ENCODE peak calls at places on chromosomes 4 and X, in four cellular contexts. W, O, S and A are unnamed samples.

GRCh38 chr4:78542373-78542772 is 9.2 kb upstream of the ANXA3 start:
- DNase-seq in W (no peak), O (no peak), S (no peak), A (no peak)

GRCh38 chrX:994780-995179 is 217.7 kb downstream of the CRLF2 start:
- DNase-seq in W (no peak), O (no peak), S (no peak), A (no peak)

GRCh38 chr4:108350332-108350731 is 181.6 kb upstream of the LEF1 start:
- DNase-seq in W (no peak), O (no peak), S (no peak), A (no peak)

GRCh38 chr4:162485486-162485885 is 321.7 kb upstream of the FSTL5 start:
- DNase-seq in W (no peak), O (no peak), S (no peak), A (no peak)

GRCh38 chr4:10715135-10715534 is 30.6 kb upstream of the CLNK start:
- DNase-seq in W (no peak), O (no peak), S (no peak), A (no peak)

GRCh38 chr4:148061139-148061476 is 329.2 kb downstream of the ARHGAP10 start:
- DNase-seq in W (no peak), O (no peak), S (no peak), A (no peak)

GRCh38 chr4:185711764-185712163 is 100.2 kb downstream of the SORBS2 start:
- DNase-seq in W (no peak), O (no peak), S (no peak), A (no peak)

GRCh38 chrX:19593684-19594083 is 78.4 kb upstream of the MAP3K15 start:
- DNase-seq in W (no peak), O (no peak), S (no peak), A (no peak)

GRCh38 chrX:66001596-66001995 is 38.3 kb downstream of the VSIG4 start:
- DNase-seq in W (no peak), O (no peak), S (no peak), A (no peak)

GRCh38 chrX:39261446-39262147 is 460.3 kb downstream of the MID1IP1 start:
- DNase-seq in W (no peak), O (no peak), S (peak; percentile 21), A (no peak)

GRCh38 chrX:5672099-5672498 is 556.6 kb downstream of the NLGN4X start:
- DNase-seq in W (no peak), O (no peak), S (no peak), A (no peak)

GRCh38 chr4:40923326-40924095 is 173.8 kb downstream of the NSUN7 start:
- DNase-seq in W (no peak), O (peak; percentile 76), S (no peak), A (no peak)

GRCh38 chr4:32560306-32560705 is 1840.1 kb downstream of the PCDH7 start:
- DNase-seq in W (peak; percentile 34), O (no peak), S (no peak), A (no peak)

GRCh38 chr4:133150643-133151300 is 1.7 kb downstream of the PCDH10 start:
- DNase-seq in W (no peak), O (peak; percentile 68), S (no peak), A (no peak)

GRCh38 chr4:3868146-3868840 is 102.1 kb downstream of the ADRA2C start:
- DNase-seq in W (no peak), O (no peak), S (no peak), A (no peak)

GRCh38 chrX:51144828-51145442 is 187.7 kb upstream of the NUDT10 start:
- DNase-seq in W (peak; percentile 44), O (no peak), S (peak; percentile 25), A (no peak)

GRCh38 chr4:3612275-3612674 is 80.1 kb upstream of the LRPAP1 start:
- DNase-seq in W (no peak), O (no peak), S (no peak), A (no peak)

GRCh38 chr4:122746485-122746965 is 14.0 kb downstream of the BBS12 start:
- DNase-seq in W (no peak), O (no peak), S (no peak), A (no peak)

GRCh38 chrX:111168314-111168713 is 72.3 kb downstream of the PAK3 start:
- DNase-seq in W (no peak), O (no peak), S (no peak), A (no peak)

GRCh38 chr4:170247585-170247984 is 157.8 kb upstream of the AADAT start:
- DNase-seq in W (no peak), O (no peak), S (no peak), A (no peak)

GRCh38 chr4:186298034-186298647 is 32.2 kb downstream of the F11 start:
- DNase-seq in W (no peak), O (no peak), S (no peak), A (no peak)

GRCh38 chr4:153963216-153963615 is 174.3 kb upstream of the SFRP2 start:
- DNase-seq in W (no peak), O (no peak), S (no peak), A (no peak)

GRCh38 chr4:156766846-156767245 is 204.8 kb downstream of the PDGFC start:
- DNase-seq in W (no peak), O (no peak), S (no peak), A (no peak)
- H3K4me1 ChIP-seq in W (peaks cover 4% of the 10 kb centered on the region), O (peaks cover 12% of the 10 kb centered on the region), S (no peaks in the 10 kb centered on the region), A (no peaks in the 10 kb centered on the region)

GRCh38 chr4:164997941-164998340 is 20.5 kb upstream of the TRIM61 start:
- DNase-seq in W (no peak), O (no peak), S (no peak), A (no peak)

DNA sequence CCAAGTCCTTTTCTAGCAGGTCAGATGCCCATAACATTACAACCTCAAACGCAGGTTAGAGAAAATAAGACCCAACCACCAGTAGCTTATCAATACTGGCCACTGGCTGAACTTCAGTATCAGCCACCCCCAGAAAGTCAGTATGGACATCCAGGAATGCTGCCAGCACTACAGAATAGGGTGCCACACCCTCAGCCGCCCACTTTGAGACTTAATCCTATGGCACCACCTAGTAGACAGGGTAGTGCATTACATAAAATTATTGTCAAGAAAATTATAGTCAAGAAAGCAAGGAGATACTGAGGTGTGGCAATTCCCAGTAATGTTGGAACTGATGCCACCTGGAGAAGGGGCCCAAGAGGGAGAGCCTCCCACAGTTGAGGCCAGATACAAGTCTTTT is 19.9 kb upstream of the TRIM61 start:
- DNase-seq in W (no peak), O (no peak), S (no peak), A (no peak)
- TF ChIP-seq CTCF in W (no peak), O (no peak), S (no peak), A (no peak)

DNA sequence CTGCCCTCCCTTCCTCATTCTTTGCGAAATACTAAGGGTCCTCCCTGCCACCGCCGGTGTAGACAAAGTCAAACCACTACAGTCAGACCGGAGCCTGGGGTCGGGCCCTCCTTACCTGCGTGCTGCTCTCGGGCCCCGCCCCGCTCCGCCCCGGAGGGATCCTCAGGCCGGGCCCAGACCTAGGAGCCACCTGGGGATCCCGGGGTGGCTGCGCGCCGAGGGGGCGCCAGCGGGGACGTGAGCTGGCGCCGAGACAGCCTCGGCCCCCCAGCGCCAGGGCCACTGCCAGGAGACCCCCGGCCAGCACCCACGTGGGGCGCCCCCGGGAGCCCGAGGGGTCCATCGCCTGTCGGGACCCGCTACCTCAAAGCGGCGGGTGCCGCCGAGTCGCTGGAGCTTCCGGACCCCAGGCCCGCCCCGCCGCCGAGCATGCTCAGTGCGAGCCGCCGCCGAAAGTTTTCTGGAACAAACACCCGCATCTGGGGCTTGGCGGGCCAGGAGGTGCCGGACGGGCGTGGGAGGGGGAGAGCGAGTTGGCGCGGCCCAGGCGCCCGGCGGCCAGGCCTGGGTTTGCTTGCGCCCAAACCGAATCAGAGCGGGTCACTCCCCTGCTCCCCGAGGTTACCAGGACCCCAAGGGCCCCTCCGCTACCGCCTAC is at the start of gene EVC2:
- DNase-seq in W (peak; percentile 67), O (peak; percentile 86), S (no peak), A (peak; percentile 66)
- H3K4me1 ChIP-seq in W (peaks cover 9% of the 10 kb centered on the region), O (peaks cover 46% of the 10 kb centered on the region), S (no peaks in the 10 kb centered on the region), A (peaks cover 8% of the 10 kb centered on the region)

GRCh38 chr4:62550106-62550505 is 1350.0 kb downstream of the ADGRL3 start:
- DNase-seq in W (no peak), O (no peak), S (no peak), A (no peak)

GRCh38 chr4:62548765-62549164 is 1348.6 kb downstream of the ADGRL3 start:
- DNase-seq in W (no peak), O (no peak), S (no peak), A (no peak)

GRCh38 chr4:62549601-62550000 is 1349.5 kb downstream of the ADGRL3 start:
- DNase-seq in W (no peak), O (no peak), S (no peak), A (no peak)

GRCh38 chr4:62544428-62544827 is 1344.3 kb downstream of the ADGRL3 start:
- DNase-seq in W (no peak), O (no peak), S (no peak), A (no peak)

DNA sequence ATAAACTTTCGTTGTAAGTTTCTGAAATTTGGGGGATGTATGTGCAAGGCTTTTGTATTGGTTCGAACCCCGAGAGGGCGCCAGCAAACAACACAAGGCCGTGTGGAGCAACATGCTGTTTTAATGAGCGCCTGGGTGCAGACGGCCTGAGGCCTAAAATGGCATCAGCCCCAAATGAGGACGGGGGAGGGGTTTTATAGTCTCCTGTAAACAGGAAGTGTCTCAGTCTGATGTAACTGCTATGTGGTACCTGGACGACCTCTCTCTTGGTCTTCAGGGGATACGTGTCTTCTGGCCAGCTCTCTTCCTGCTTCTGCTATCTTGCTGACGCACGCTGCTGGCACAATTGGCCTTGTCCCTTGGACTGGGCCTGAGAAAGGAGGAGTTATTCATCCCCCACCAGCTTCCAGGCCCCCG is 1348.0 kb downstream of the ADGRL3 start:
- DNase-seq in W (no peak), O (peak; percentile 67), S (no peak), A (no peak)
- TF ChIP-seq CTCF in W (no peak), O (no peak), S (no peak), A (no peak)

GRCh38 chrX:153875391-153876111 is 10.4 kb downstream of the L1CAM start:
- DNase-seq in W (peak; percentile 52), O (peak; percentile 65), S (peak; percentile 78), A (no peak)

GRCh38 chrX:153877571-153878261 is 8.3 kb downstream of the L1CAM start:
- DNase-seq in W (no peak), O (no peak), S (no peak), A (no peak)

GRCh38 chrX:153874091-153874365 is 11.9 kb downstream of the L1CAM start:
- DNase-seq in W (no peak), O (no peak), S (no peak), A (no peak)

GRCh38 chrX:153874366-153875125 is 11.4 kb downstream of the L1CAM start:
- DNase-seq in W (no peak), O (no peak), S (no peak), A (no peak)

DNA sequence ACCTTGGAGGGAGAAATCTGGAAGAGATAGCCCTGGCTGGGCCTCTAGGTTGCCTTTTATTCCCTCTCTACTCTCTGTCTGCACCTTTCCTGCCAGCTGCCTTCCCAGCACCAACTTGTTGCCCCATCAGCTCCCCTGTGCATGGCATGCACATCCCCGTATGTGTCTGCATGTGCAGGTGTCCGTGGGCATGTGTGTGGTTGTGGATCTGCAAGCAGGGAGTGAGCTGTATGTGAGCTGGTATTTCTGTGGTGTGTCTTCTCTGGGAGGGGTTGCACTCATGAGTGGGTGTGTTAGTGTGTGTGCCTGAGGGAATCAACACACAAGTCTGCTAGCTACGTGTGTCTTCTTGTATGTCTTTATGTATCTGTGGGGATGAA is 9.9 kb downstream of the L1CAM start:
- DNase-seq in W (no peak), O (no peak), S (no peak), A (no peak)
- H3K4me1 ChIP-seq in W (no peaks in the 10 kb centered on the region), O (no peaks in the 10 kb centered on the region), S (no peaks in the 10 kb centered on the region), A (no peaks in the 10 kb centered on the region)